ENCODE peak calls at places on chromosome 18, in ten cellular contexts. H is pancreas; U is neuronal stem cell; V is mammary epithelial cell; T is CD4-positive, CD25-positive, alpha-beta regulatory T cell; J is lower lobe of right lung; G is tibial artery; I is thoracic aorta; R is prostate gland; A is right atrium auricular region. K is an unnamed sample.
A peak's percentile ranks its signal among the peaks of the same experiment; 100 is the strongest.

GRCh38 chr18:76134631-76135030 is 360.4 kb downstream of the ZNF516 start:
- DNase-seq in A (no peak), T (peak; percentile 11), J (no peak), G (no peak), U (no peak), H (no peak), I (no peak), R (no peak), V (peak; percentile 42), K (no peak)

GRCh38 chr18:45874501-45875184 is 49.2 kb downstream of the SIGLEC15 start:
- DNase-seq in J (no peak), V (peak; percentile 52), G (no peak), U (no peak), R (no peak), H (no peak), T (peak; percentile 76), A (no peak), I (no peak), K (no peak)

GRCh38 chr18:61606068-61606660 is 272.9 kb downstream of the CDH20 start:
- DNase-seq in V (peak; percentile 45), J (no peak), H (no peak), R (no peak), U (peak; percentile 65), T (no peak), A (peak; percentile 74), G (peak; percentile 38), I (no peak), K (peak; percentile 23)

GRCh38 chr18:76445741-76446232 is 49.3 kb downstream of the ZNF516 start:
- DNase-seq in A (no peak), J (peak; percentile 35), I (no peak), R (no peak), T (no peak), V (no peak), G (no peak), U (no peak), H (no peak), K (no peak)

GRCh38 chr18:37235583-37235982 is 330.0 kb downstream of the CELF4 start:
- DNase-seq in G (no peak), H (no peak), J (no peak), R (no peak), U (no peak), A (no peak), V (no peak), T (no peak), I (no peak), K (no peak)

GRCh38 chr18:42157420-42157819 is 202.4 kb downstream of the PIK3C3 start:
- DNase-seq in A (no peak), T (no peak), G (no peak), J (no peak), V (no peak), U (no peak), I (no peak), H (no peak), R (no peak), K (no peak)

GRCh38 chr18:76428396-76429261 is 66.4 kb downstream of the ZNF516 start:
- DNase-seq in V (no peak), I (no peak), J (no peak), H (no peak), A (no peak), R (no peak), T (no peak), U (no peak), G (no peak), K (no peak)

GRCh38 chr18:904135-905090 is at the start of gene ADCYAP1:
- DNase-seq in R (no peak), U (no peak), G (no peak), H (no peak), J (no peak), V (no peak), I (no peak), T (no peak), A (no peak), K (peak; percentile 76)

DNA sequence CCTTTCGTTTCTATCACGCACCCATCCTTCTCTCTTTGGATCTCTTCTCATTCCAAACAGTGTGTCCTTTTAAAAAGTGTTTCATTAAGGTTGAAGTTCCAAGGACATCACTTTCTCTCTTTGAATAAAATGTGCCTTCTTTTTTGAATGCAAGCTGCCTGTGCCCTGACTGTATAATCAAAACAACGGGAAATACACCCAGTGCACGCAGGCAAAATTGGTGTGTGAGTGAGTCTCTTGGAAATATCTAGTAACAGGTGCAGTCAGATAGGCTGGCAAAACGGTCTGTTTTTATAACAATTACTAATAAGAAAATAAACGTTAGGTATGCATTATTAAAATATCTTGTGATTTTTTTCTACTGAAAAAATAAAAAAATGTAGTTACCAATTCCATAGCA is 271.1 kb upstream of the TCF4 start:
- DNase-seq in U (no peak), A (no peak), R (no peak), H (no peak), G (no peak), J (no peak), V (no peak), I (no peak), T (no peak), K (no peak)
- H3K4me3 ChIP-seq in U (no peak overlapping the region), A (peak overlapping the region; percentile 23), R (no peak overlapping the region), H (no peak overlapping the region), G (peak overlapping the region; percentile 42), J (no peak overlapping the region), V (no peak overlapping the region), I (peak overlapping the region; percentile 64), T (no peak overlapping the region), K (no peak overlapping the region)

GRCh38 chr18:12307871-12308385 is at the start of gene TUBB6:
- DNase-seq in H (peak; percentile 31), U (peak; percentile 57), R (no peak), G (peak; percentile 61), T (peak; percentile 23), V (peak; percentile 82), A (peak; percentile 73), J (peak; percentile 79), I (no peak), K (peak; percentile 97)

GRCh38 chr18:12312936-12313335 is 4.9 kb downstream of the TUBB6 start:
- DNase-seq in G (no peak), V (no peak), H (no peak), A (no peak), I (no peak), U (no peak), T (no peak), J (no peak), R (no peak), K (no peak)

GRCh38 chr18:12309683-12310198 is 1.7 kb downstream of the TUBB6 start:
- DNase-seq in R (no peak), A (peak; percentile 50), T (no peak), U (no peak), V (peak; percentile 71), J (no peak), G (no peak), H (no peak), I (no peak), K (no peak)

GRCh38 chr18:12308386-12309100 is 502 bp downstream of the TUBB6 start:
- DNase-seq in R (peak; percentile 22), G (peak; percentile 89), A (peak; percentile 96), V (peak; percentile 79), J (peak; percentile 89), U (peak; percentile 63), T (peak; percentile 31), H (peak; percentile 71), I (peak; percentile 73), K (peak; percentile 91)

DNA sequence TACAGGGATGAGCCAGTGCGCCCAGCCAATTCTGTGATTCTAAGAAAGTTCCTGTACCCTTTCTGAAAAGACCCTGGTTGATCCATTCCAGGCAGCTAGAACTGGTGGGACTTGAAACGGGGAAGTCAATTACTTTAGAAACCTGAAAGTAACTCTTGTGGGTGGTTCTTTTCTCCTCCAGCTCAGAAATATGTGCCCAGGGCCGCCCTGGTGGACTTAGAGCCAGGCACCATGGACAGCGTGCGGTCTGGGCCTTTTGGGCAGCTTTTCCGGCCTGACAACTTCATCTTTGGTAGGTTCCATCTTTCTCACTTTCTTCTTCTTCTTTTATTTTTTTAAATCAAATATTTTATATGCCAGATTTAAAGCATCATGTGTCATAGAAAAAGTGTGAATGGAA is 2.7 kb downstream of the TUBB6 start:
- DNase-seq in R (no peak), I (no peak), G (no peak), H (no peak), V (no peak), J (no peak), T (no peak), U (no peak), A (peak; percentile 48), K (no peak)
- H3K27me3 ChIP-seq in R (no peaks in the 10 kb centered on the region), I (no peaks in the 10 kb centered on the region), G (no peaks in the 10 kb centered on the region), H (no peaks in the 10 kb centered on the region), V (no peaks in the 10 kb centered on the region), J (no peaks in the 10 kb centered on the region), T (peaks cover 11% of the 10 kb centered on the region), U (peaks cover 20% of the 10 kb centered on the region), A (no peaks in the 10 kb centered on the region), K (peaks cover 5% of the 10 kb centered on the region)

GRCh38 chr18:6879508-6880195 is 150.1 kb downstream of the ARHGAP28 start:
- DNase-seq in I (no peak), R (no peak), T (no peak), G (no peak), J (no peak), A (no peak), V (no peak), H (no peak), U (no peak), K (no peak)

GRCh38 chr18:6875764-6876163 is 146.2 kb downstream of the ARHGAP28 start:
- DNase-seq in T (no peak), V (no peak), G (no peak), H (no peak), I (no peak), A (no peak), U (no peak), J (no peak), R (no peak), K (no peak)

GRCh38 chr18:6878881-6879280 is 149.4 kb downstream of the ARHGAP28 start:
- DNase-seq in U (no peak), R (no peak), H (no peak), V (no peak), A (no peak), I (no peak), G (no peak), T (no peak), J (no peak), K (peak; percentile 41)

GRCh38 chr18:6876646-6877045 is 147.1 kb downstream of the ARHGAP28 start:
- DNase-seq in V (no peak), I (no peak), G (no peak), T (no peak), R (no peak), H (no peak), U (no peak), J (no peak), A (no peak), K (no peak)

DNA sequence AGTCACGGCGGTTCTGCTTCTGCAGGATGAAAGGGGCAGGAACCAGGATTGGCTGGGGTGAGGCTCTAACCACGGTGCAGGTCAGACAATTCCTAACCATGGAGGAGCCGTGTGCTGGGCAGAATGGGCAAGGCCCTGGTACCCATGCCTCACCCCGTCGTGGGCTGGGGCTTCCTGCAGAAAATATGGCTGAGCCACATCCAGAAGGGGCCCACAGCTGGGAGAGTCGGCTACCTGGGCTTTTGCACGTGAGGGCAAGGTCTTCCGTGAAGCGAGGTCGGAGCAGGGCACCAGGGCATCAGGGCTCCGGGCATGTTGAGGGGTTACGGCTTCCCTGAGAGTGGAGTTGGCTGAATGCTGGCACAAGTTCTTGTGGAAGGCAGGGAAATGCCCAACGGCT is 147.8 kb downstream of the ARHGAP28 start:
- DNase-seq in T (no peak), G (no peak), V (no peak), A (no peak), I (no peak), J (no peak), U (no peak), R (no peak), H (no peak), K (no peak)
- H3K36me3 ChIP-seq in T (no peaks in the 10 kb centered on the region), G (no peaks in the 10 kb centered on the region), V (no peaks in the 10 kb centered on the region), A (no peaks in the 10 kb centered on the region), I (no peaks in the 10 kb centered on the region), J (no peaks in the 10 kb centered on the region), U (peaks cover 7% of the 10 kb centered on the region), R (no peaks in the 10 kb centered on the region), H (no peaks in the 10 kb centered on the region), K (no peaks in the 10 kb centered on the region)

DNA sequence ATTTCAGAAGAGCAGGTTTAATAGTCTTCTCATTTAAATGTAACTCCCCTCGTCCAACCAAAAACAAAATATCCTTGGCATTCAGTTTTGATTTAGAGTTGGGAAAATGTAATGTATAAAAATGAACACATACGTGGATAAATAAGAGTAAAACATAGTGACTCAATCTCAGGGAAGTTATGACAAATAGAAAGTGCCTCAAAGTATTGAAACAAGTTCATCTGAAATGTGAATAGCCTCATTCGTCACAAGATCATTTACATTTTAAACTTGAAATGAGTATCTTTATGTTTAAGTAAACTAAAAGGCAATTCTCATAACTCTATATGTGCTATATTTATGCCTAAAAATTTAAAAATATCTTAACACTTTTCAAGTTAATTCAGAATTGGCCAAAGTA is 122.2 kb upstream of the SMAD7 start:
- DNase-seq in A (no peak), V (no peak), R (no peak), T (no peak), G (no peak), H (no peak), U (no peak), I (no peak), J (no peak), K (no peak)
- H3K4me3 ChIP-seq in A (no peak overlapping the region), V (no peak overlapping the region), R (no peak overlapping the region), T (no peak overlapping the region), G (peak overlapping the region; percentile 41), H (no peak overlapping the region), U (no peak overlapping the region), I (peak overlapping the region; percentile 57), J (no peak overlapping the region), K (no peak overlapping the region)

K was measured in H7.